ENCODE peak calls at places on chromosomes 11 and 22, in five cellular contexts. O, S, X, D and Y are unnamed samples.

GRCh38 chr11:74990941-74991340 is 2.2 kb downstream of the NEU3 start:
- DNase-seq in O (no peak), D (no peak), S (no peak), X (no peak), Y (no peak)

GRCh38 chr11:34846467-34846866 is 69.7 kb downstream of the APIP start:
- DNase-seq in O (no peak), S (no peak), D (no peak), X (no peak), Y (no peak)

GRCh38 chr11:2507212-2507901 is 62.5 kb downstream of the KCNQ1 start:
- DNase-seq in X (no peak), D (peak), S (no peak), O (no peak), Y (no peak)

GRCh38 chr11:708511-708910 is 2.5 kb downstream of the EPS8L2 start:
- DNase-seq in X (no peak), D (no peak), S (no peak), O (no peak), Y (no peak)

GRCh38 chr11:96013459-96014213 is 89.7 kb upstream of the MTMR2 start:
- DNase-seq in D (no peak), X (no peak), S (no peak), O (no peak), Y (no peak)

GRCh38 chr11:121521145-121522042 is 68.6 kb upstream of the SORL1-AS1 start:
- DNase-seq in D (no peak), X (no peak), S (no peak), O (no peak), Y (no peak)

GRCh38 chr22:17300926-17301325 is 68.3 kb upstream of the CECR2 start:
- DNase-seq in S (no peak), O (no peak), D (no peak), X (no peak), Y (no peak)

GRCh38 chr11:43905788-43906187 is 25.2 kb downstream of the ALKBH3 start:
- DNase-seq in D (peak), O (no peak), S (peak), X (no peak), Y (no peak)

GRCh38 chr11:1756791-1757771 is 6.6 kb downstream of the CTSD start:
- DNase-seq in S (no peak), D (no peak), O (no peak), X (peak), Y (no peak)

GRCh38 chr11:96426356-96427103 is 36.7 kb downstream of the JRKL start:
- DNase-seq in O (no peak), X (no peak), S (peak), D (no peak), Y (no peak)

GRCh38 chr11:11843233-11843632 is 1.5 kb downstream of the USP47 start:
- DNase-seq in O (peak), D (no peak), S (peak), X (no peak), Y (peak)

GRCh38 chr11:5992604-5993251 is 5.9 kb upstream of the OR52L1 start:
- DNase-seq in S (no peak), D (no peak), X (no peak), O (no peak), Y (no peak)

GRCh38 chr11:6681949-6682348 is 1.2 kb downstream of the MRPL17 start:
- DNase-seq in D (no peak), S (peak), X (no peak), O (no peak), Y (no peak)

GRCh38 chr11:40425168-40425567 is 1034.3 kb downstream of the LRRC4C start:
- DNase-seq in O (no peak), S (no peak), D (no peak), X (no peak), Y (no peak)

GRCh38 chr11:94794287-94795168 is 26.4 kb downstream of the AMOTL1 start:
- DNase-seq in O (peak), D (peak), X (peak), S (peak), Y (peak)

GRCh38 chr11:134644489-134645456 is 232.7 kb upstream of the B3GAT1 start:
- DNase-seq in O (no peak), S (no peak), D (peak), X (no peak), Y (no peak)

GRCh38 chr11:790721-791564 is 1.1 kb upstream of the CEND1 start:
- DNase-seq in O (no peak), X (no peak), S (peak), D (no peak), Y (no peak)

GRCh38 chr11:46446343-46446751 is 54.8 kb upstream of the CHRM4 start:
- DNase-seq in O (no peak), S (peak), X (no peak), D (no peak), Y (peak)

GRCh38 chr11:105179542-105180278 is 40.1 kb upstream of the CARD18 start:
- DNase-seq in X (no peak), O (no peak), S (no peak), D (no peak), Y (no peak)

GRCh38 chr11:119309411-119309810 is 7.5 kb downstream of the MCAM start:
- DNase-seq in S (no peak), O (no peak), D (no peak), X (no peak), Y (no peak)

DNA sequence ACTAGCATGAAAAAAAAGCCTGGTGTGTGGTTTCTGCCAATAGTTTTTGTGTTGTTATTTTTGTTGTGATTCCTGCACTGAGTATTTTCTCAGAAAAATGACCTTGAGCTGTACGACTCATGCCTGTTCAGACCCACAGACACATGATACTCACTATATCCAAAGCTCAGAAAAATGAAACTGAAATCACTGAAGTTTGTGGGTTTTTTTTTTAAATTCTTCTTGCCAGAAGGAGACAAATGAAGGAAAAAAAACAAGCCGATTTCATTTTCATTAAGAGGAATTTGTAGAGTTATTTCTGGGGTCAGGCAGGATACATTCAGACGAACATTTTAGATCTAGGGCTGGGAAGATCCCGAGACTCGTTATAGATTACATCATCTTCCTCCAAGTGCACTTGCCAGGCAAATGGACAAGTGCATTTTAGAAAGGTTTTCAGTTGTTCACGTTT is 60.4 kb downstream of the BMAL1 start:
- DNase-seq in D (no peak), S (peak), O (peak), X (no peak), Y (peak)
- H3K4me3 ChIP-seq in D (no peak), S (peak), O (peak), X (peak), Y (peak)

GRCh38 chr11:83521647-83522596 is 235.8 kb upstream of the CCDC90B start:
- DNase-seq in X (no peak), O (no peak), D (no peak), S (no peak), Y (no peak)
- TF ChIP-seq CTCF in X (no peak), O (peak), D (no peak), S (peak), Y (peak)

GRCh38 chr22:45006101-45006872 is 3.5 kb downstream of the PHF21B start:
- DNase-seq in O (no peak), X (no peak), S (no peak), D (no peak), Y (no peak)
- H3K4me3 ChIP-seq in O (no peak), X (peak), S (no peak), D (no peak), Y (no peak)

GRCh38 chr11:70503878-70504240 is 105.5 kb downstream of the CTTN start:
- DNase-seq in O (no peak), S (no peak), D (no peak), X (no peak), Y (no peak)
- TF ChIP-seq CTCF in O (no peak), S (peak), D (no peak), X (no peak), Y (no peak)

GRCh38 chr22:35422145-35422544 is 22.2 kb downstream of the MCM5 start:
- DNase-seq in O (no peak), D (no peak), S (no peak), X (no peak), Y (no peak)

GRCh38 chr22:35422936-35423335 is 23.0 kb downstream of the MCM5 start:
- DNase-seq in S (no peak), X (no peak), O (no peak), D (no peak), Y (no peak)

GRCh38 chr22:35425546-35425945 is 25.6 kb downstream of the MCM5 start:
- DNase-seq in X (no peak), S (no peak), O (no peak), D (no peak), Y (no peak)

GRCh38 chr22:35424761-35425160 is 24.8 kb downstream of the MCM5 start:
- DNase-seq in X (no peak), D (no peak), O (no peak), S (no peak), Y (no peak)

DNA sequence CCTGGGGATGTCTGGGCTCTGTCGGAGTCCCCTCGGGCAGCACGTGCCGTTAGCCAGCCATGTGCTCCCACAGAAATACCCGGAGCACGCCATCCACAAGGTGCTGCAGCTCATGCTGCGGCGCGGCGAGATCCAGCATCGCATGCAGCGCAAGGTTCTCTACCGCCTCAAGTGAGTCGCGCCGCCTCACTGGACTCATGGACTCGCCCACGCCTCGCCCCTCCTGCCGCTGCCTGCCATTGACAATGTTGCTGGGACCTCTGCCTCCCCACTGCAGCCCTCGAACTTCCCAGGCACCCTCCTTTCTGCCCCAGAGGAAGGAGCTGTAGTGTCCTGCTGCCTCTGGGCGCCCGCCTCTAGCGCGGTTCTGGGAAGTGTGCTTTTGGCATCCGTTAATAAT is 24.1 kb downstream of the MCM5 start:
- DNase-seq in S (no peak), X (no peak), D (no peak), O (no peak), Y (no peak)
- H3K4me3 ChIP-seq in S (no peak), X (no peak), D (no peak), O (no peak), Y (no peak)

DNA sequence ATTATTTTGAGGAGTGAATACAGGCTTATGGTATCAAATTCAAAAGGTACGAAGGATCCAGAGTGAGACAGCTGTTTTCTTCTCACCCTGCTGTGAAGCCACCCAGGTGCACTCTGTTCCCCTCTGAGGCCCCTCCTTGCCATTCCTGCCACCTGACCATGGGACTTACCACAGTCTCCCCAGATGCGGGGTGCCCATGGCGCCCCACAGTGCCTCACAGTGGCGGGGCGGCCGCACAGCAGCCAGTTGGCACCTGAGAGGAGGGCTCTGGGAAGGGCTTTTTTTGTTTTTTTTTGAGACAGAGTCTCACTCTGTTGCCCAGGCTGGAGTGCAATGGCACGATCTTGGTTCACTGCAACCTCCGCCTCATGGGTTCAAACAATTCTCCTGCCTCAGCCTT is 151.7 kb downstream of the CEP164 start:
- DNase-seq in O (no peak), D (no peak), X (no peak), S (no peak), Y (no peak)
- TF ChIP-seq CTCF in O (no peak), D (no peak), X (no peak), S (no peak), Y (no peak)